ENCODE peak calls at places on chromosomes 13 and 19, in six cellular contexts. One of them, this sample, is unnamed.

GRCh38 chr19:11881151-11881800 is 6.3 kb upstream of the ZNF69 start:
- DNase-seq in endothelial cell: peak
- DNase-seq in neural progenitor cell: peak
- DNase-seq in kidney: no peak
- DNase-seq in keratinocyte: no peak
- DNase-seq in NCI-H69: peak
- DNase-seq in this sample: peak

GRCh38 chr19:38690146-38690545 is 42.7 kb downstream of the ACTN4 start:
- DNase-seq in neural progenitor cell: no peak
- DNase-seq in NCI-H69: no peak
- DNase-seq in endothelial cell: no peak
- DNase-seq in kidney: no peak
- DNase-seq in keratinocyte: no peak
- DNase-seq in this sample: no peak

GRCh38 chr13:43511260-43511970 is 275.4 kb downstream of the ENOX1 start:
- DNase-seq in endothelial cell: no peak
- DNase-seq in neural progenitor cell: no peak
- DNase-seq in kidney: no peak
- DNase-seq in NCI-H69: no peak
- DNase-seq in keratinocyte: no peak
- DNase-seq in this sample: no peak

GRCh38 chr13:23921451-23921888 is 24.2 kb upstream of the C1QTNF9B start:
- DNase-seq in keratinocyte: peak
- DNase-seq in kidney: no peak
- DNase-seq in endothelial cell: peak
- DNase-seq in neural progenitor cell: peak
- DNase-seq in NCI-H69: peak
- DNase-seq in this sample: peak

GRCh38 chr13:44465318-44465717 is 91.7 kb downstream of the SERP2 start:
- DNase-seq in NCI-H69: peak
- DNase-seq in kidney: no peak
- DNase-seq in keratinocyte: no peak
- DNase-seq in endothelial cell: no peak
- DNase-seq in neural progenitor cell: no peak
- DNase-seq in this sample: no peak

GRCh38 chr13:113139580-113139979 is 17.0 kb downstream of the F10 start:
- DNase-seq in endothelial cell: no peak
- DNase-seq in keratinocyte: no peak
- DNase-seq in kidney: no peak
- DNase-seq in neural progenitor cell: no peak
- DNase-seq in NCI-H69: no peak
- DNase-seq in this sample: no peak

GRCh38 chr19:18428837-18429674 is 8.9 kb downstream of the ISYNA1 start:
- DNase-seq in neural progenitor cell: peak
- DNase-seq in endothelial cell: peak
- DNase-seq in NCI-H69: peak
- DNase-seq in keratinocyte: no peak
- DNase-seq in kidney: peak
- DNase-seq in this sample: peak

GRCh38 chr13:41864658-41865057 is 96.3 kb downstream of the VWA8 start:
- DNase-seq in neural progenitor cell: no peak
- DNase-seq in kidney: no peak
- DNase-seq in endothelial cell: no peak
- DNase-seq in NCI-H69: no peak
- DNase-seq in keratinocyte: no peak
- DNase-seq in this sample: no peak

GRCh38 chr13:67230243-67230773 is at the start of gene PCDH9:
- DNase-seq in NCI-H69: peak
- DNase-seq in endothelial cell: peak
- DNase-seq in neural progenitor cell: peak
- DNase-seq in kidney: peak
- DNase-seq in keratinocyte: no peak
- DNase-seq in this sample: peak

GRCh38 chr13:23617551-23618014 is 47.4 kb downstream of the TNFRSF19 start:
- DNase-seq in endothelial cell: no peak
- DNase-seq in neural progenitor cell: no peak
- DNase-seq in NCI-H69: no peak
- DNase-seq in keratinocyte: no peak
- DNase-seq in kidney: no peak
- DNase-seq in this sample: no peak

This sample was measured in endodermal cell.